ENCODE peak calls at places on chromosomes 4 and X, in nine cellular contexts. A is RWPE1, J is mucosa of descending colon, W is RPMI8226, M is WERI-Rb-1, E is A549, N is HEK293T, P is heart left ventricle, S is left lung. C is an unnamed sample.

GRCh38 chr4:119268466-119268865 is 53.5 kb downstream of the FABP2 start:
- DNase-seq in A (no peak), J (no peak), W (no peak), M (no peak), E (no peak), N (no peak), P (no peak), S (no peak), C (no peak)

GRCh38 chrX:54920610-54921426 is at the start of gene TRO:
- DNase-seq in A (no peak), J (no peak), W (no peak), M (peak), E (no peak), N (peak), P (no peak), S (no peak), C (peak)

GRCh38 chr4:111943796-111944203 is 201.5 kb upstream of the FAM241A start:
- DNase-seq in A (peak), J (peak), W (peak), M (peak), E (peak), N (peak), P (no peak), S (peak), C (peak)

GRCh38 chrX:16950423-16950822 is 4.0 kb downstream of the REPS2 start:
- DNase-seq in A (no peak), J (no peak), W (no peak), M (no peak), E (no peak), N (no peak), P (no peak), S (no peak), C (no peak)

GRCh38 chr4:128715616-128716015 is 93.9 kb upstream of the JADE1 start:
- DNase-seq in A (no peak), J (no peak), W (no peak), M (no peak), E (no peak), N (no peak), P (no peak), S (no peak), C (no peak)

GRCh38 chr4:19577121-19577520 is 674.6 kb upstream of the SLIT2 start:
- DNase-seq in A (no peak), J (no peak), W (no peak), M (no peak), E (no peak), N (no peak), P (no peak), S (no peak), C (no peak)

GRCh38 chr4:1628892-1629703 is 55.0 kb downstream of the FAM53A start:
- DNase-seq in A (peak), J (peak), W (peak), M (peak), E (peak), N (peak), P (peak), S (peak), C (peak)

GRCh38 chrX:120534413-120535205 is 26.2 kb downstream of the CUL4B start:
- DNase-seq in A (no peak), J (no peak), W (no peak), M (no peak), E (no peak), N (no peak), P (no peak), S (no peak), C (no peak)

GRCh38 chr4:38529189-38530115 is 134.5 kb upstream of the KLF3 start:
- DNase-seq in A (no peak), J (peak), W (peak), M (no peak), E (no peak), N (no peak), P (no peak), S (peak), C (no peak)

GRCh38 chr4:61294001-61294400 is 93.9 kb downstream of the ADGRL3 start:
- DNase-seq in A (no peak), J (no peak), W (no peak), M (no peak), E (no peak), N (no peak), P (no peak), S (peak), C (no peak)

GRCh38 chr4:15691346-15692140 is 9.9 kb downstream of the FAM200B start:
- DNase-seq in A (no peak), J (no peak), W (no peak), M (no peak), E (no peak), N (no peak), P (no peak), S (no peak), C (no peak)

GRCh38 chr4:950136-951020 is 18.1 kb downstream of the TMEM175 start:
- DNase-seq in A (no peak), J (peak), W (no peak), M (no peak), E (no peak), N (no peak), P (no peak), S (no peak), C (no peak)

GRCh38 chr4:4395849-4396627 is 9.1 kb downstream of the NSG1 start:
- DNase-seq in A (no peak), J (no peak), W (peak), M (peak), E (no peak), N (no peak), P (no peak), S (no peak), C (no peak)

GRCh38 chrX:153934473-153935325 is at the start of gene NAA10:
- DNase-seq in A (peak), J (peak), W (peak), M (peak), E (peak), N (peak), P (peak), S (peak), C (peak)

GRCh38 chrX:68332156-68332823 is 101.0 kb downstream of the OPHN1 start:
- DNase-seq in A (no peak), J (no peak), W (no peak), M (no peak), E (no peak), N (no peak), P (no peak), S (no peak), C (no peak)

C was measured in neuronal stem cell.